ENCODE peak calls at places on chromosomes 3 and 15, in four cellular contexts. F, U, E and D are unnamed samples.

GRCh38 chr3:73449774-73450173 is 175.0 kb downstream of the PDZRN3 start:
- DNase-seq in U (no peak), F (no peak), E (no peak), D (no peak)

GRCh38 chr3:170003881-170004356 is 33.9 kb upstream of the GPR160 start:
- DNase-seq in F (no peak), U (peak; percentile 91), E (no peak), D (peak; percentile 60)

GRCh38 chr15:33742807-33743206 is 225.5 kb upstream of the CHRM5 start:
- DNase-seq in E (no peak), F (no peak), U (no peak), D (no peak)

GRCh38 chr3:180325958-180326357 is 276.0 kb upstream of the TTC14 start:
- DNase-seq in E (no peak), U (no peak), F (no peak), D (no peak)

GRCh38 chr3:4343258-4343657 is 40.1 kb downstream of the SETMAR start:
- DNase-seq in F (peak; percentile 12), E (no peak), U (no peak), D (no peak)

GRCh38 chr3:158802399-158803023 is 657 bp downstream of the MFSD1 start:
- DNase-seq in U (no peak), F (peak; percentile 52), E (no peak), D (no peak)

GRCh38 chr3:164522073-164522763 is 556.1 kb downstream of the SI start:
- DNase-seq in E (no peak), U (no peak), F (no peak), D (no peak)

GRCh38 chr3:57594144-57594543 is 3.0 kb downstream of the ARF4 start:
- DNase-seq in U (no peak), E (no peak), F (no peak), D (no peak)

GRCh38 chr3:4600526-4600925 is 107.4 kb downstream of the ITPR1 start:
- DNase-seq in F (no peak), U (no peak), E (no peak), D (no peak)

GRCh38 chr15:78306176-78306774 is 6.9 kb upstream of the SKIC8 start:
- DNase-seq in U (no peak), F (peak; percentile 86), E (no peak), D (no peak)

GRCh38 chr15:35690698-35691116 is 144.7 kb upstream of the DPH6 start:
- DNase-seq in E (no peak), F (peak; percentile 40), U (no peak), D (peak; percentile 97)

GRCh38 chr15:33586791-33587697 is 276.3 kb downstream of the RYR3 start:
- DNase-seq in F (no peak), E (no peak), U (no peak), D (no peak)

GRCh38 chr3:186298876-186299275 is 63.2 kb downstream of the DGKG start:
- DNase-seq in U (no peak), E (no peak), F (no peak), D (no peak)

GRCh38 chr15:79092382-79092781 is 1.8 kb upstream of the RASGRF1 start:
- DNase-seq in F (no peak), E (no peak), U (no peak), D (no peak)

GRCh38 chr3:32391643-32392529 is at the start of gene CMTM7:
- DNase-seq in F (peak; percentile 16), E (peak; percentile 79), U (peak; percentile 39), D (peak; percentile 65)

GRCh38 chr15:55320963-55321362 is 1.9 kb downstream of the PIGB start:
- DNase-seq in U (no peak), F (no peak), E (no peak), D (no peak)

GRCh38 chr15:101000271-101000681 is 81.1 kb downstream of the LRRK1 start:
- DNase-seq in U (no peak), E (peak; percentile 39), F (no peak), D (no peak)

GRCh38 chr3:60351481-60351880 is 899.8 kb downstream of the FHIT start:
- DNase-seq in F (no peak), E (no peak), U (no peak), D (no peak)

GRCh38 chr3:72270072-72270611 is 485.2 kb upstream of the PROK2 start:
- DNase-seq in F (peak; percentile 88), E (no peak), U (peak; percentile 87), D (peak; percentile 78)

GRCh38 chr15:80105193-80105984 is 45.9 kb downstream of the ZFAND6 start:
- DNase-seq in F (no peak), E (no peak), U (no peak), D (peak; percentile 37)

GRCh38 chr3:72569754-72570440 is 278.3 kb downstream of the SHQ1 start:
- DNase-seq in F (no peak), U (no peak), E (no peak), D (no peak)

GRCh38 chr15:69854521-69855171 is 243.1 kb downstream of the TLE3 start:
- DNase-seq in E (no peak), F (no peak), U (no peak), D (peak; percentile 16)

GRCh38 chr3:141342386-141342785 is 25.9 kb upstream of the ZBTB38 start:
- DNase-seq in U (no peak), F (peak; percentile 69), E (no peak), D (no peak)

GRCh38 chr3:193335031-193335430 is 43.5 kb downstream of the ATP13A5 start:
- DNase-seq in E (no peak), F (no peak), U (no peak), D (no peak)

GRCh38 chr3:52532517-52532837 is 1.2 kb downstream of the NT5DC2 start:
- DNase-seq in U (peak; percentile 69), E (no peak), F (peak; percentile 89), D (peak; percentile 81)

GRCh38 chr15:75696854-75697259 is 15.8 kb downstream of the CSPG4 start:
- DNase-seq in E (no peak), F (no peak), U (no peak), D (no peak)

GRCh38 chr3:36944641-36945270 is at the start of gene TRANK1:
- DNase-seq in E (peak; percentile 80), F (no peak), U (no peak), D (peak; percentile 35)

GRCh38 chr3:36942632-36943248 is 2.1 kb downstream of the TRANK1 start:
- DNase-seq in U (no peak), E (peak; percentile 34), F (no peak), D (no peak)

GRCh38 chr3:36943601-36944000 is 1.3 kb downstream of the TRANK1 start:
- DNase-seq in E (no peak), U (no peak), F (no peak), D (no peak)

GRCh38 chr3:36945326-36945980 is 599 bp upstream of the TRANK1 start:
- DNase-seq in F (no peak), U (no peak), E (no peak), D (no peak)

DNA sequence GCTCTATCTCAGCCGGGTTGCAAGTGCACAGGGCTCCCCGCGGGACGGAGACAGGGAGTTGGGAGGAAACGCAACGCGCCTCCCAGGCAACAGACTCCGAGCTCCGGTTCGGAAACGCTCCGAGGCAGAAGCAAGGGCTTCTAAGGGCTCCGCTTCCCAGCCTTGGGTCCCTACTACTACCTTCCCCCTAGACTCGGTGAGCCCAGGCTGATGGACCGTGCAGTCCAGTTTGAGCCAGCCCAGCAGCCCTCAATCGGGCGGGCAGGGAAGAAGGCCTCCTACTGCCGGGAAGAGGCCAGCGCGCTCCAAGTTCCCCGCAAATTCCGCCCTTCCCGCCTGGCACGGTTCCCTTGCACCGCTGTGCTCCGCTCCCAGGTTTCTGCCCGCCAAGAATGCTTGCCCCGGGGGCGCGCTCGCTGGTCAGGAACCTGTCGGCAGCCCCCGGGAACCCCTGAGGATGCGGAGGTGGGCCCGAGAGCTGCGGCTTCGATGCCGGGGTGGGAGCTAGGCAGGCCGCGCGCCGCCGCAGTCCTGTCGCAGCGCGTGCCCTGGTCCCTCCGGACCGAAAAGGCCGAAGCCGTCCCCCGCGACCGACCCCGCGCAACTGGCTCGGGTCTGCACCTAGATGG is 728 bp downstream of the TRANK1 start:
- DNase-seq in F (no peak), E (no peak), U (no peak), D (peak; percentile 61)
- TF ChIP-seq EZH2 in F (no peak), E (peak; percentile 68), U (no peak), D (no peak)

DNA sequence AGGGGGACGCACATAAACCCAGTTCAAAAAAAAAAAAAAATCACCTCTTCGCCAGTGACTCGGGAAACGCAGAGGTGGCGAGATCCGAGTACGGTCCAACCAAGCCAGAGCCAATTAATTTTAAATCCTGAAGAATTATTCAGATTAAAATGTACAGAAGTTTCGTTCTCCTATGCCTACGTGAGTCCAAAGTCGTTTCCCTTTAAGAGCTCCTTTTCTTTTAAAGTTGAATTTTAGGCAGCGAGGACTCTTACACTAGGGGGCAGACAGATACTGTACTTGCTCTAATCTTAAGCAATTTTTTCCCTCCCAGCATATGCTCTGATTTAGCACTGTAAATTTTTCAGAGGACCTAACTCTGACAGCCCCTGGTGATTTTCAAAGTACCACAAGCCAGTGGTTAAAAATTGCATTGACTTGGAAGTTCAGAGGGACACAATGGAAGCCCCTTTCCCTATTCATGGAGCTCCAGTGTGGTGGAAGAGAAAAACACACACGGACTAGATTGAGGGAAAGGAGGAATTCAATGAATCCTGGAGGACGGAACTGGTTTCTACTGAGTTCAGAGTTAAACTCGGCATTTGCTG is 3.3 kb upstream of the NR2F2 start:
- DNase-seq in E (no peak), F (peak; percentile 85), U (peak; percentile 81), D (peak; percentile 94)
- TF ChIP-seq CTCF in E (peak; percentile 28), F (peak; percentile 92), U (peak; percentile 78), D (peak; percentile 49)

GRCh38 chr3:113498221-113499005 is 16.5 kb downstream of the SPICE1 start:
- DNase-seq in E (no peak), F (no peak), U (no peak), D (peak; percentile 87)

GRCh38 chr3:113499081-113499480 is 15.9 kb downstream of the SPICE1 start:
- DNase-seq in E (no peak), F (no peak), U (no peak), D (no peak)

GRCh38 chr3:113496924-113497323 is 18.0 kb downstream of the SPICE1 start:
- DNase-seq in F (no peak), E (no peak), U (no peak), D (peak; percentile 34)

DNA sequence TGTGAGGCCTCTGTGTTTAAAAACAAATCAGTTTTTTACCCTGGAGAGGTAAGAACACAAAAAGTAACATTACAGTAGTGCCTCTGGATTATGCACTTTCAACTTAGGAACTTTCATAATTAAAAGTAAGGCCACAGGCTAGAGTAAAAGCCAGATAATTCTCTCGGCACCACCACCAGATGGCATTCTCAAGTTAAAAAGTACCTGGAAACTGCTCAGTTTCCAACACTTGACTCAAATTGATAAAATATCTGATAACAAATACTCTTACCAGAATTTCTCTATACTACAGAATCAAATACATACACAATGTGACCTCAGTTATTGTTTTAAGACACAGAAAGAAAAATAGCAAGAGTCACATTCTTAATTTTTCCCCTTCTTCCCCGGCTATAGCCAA is 19.9 kb downstream of the SPICE1 start:
- DNase-seq in E (no peak), F (peak; percentile 16), U (peak; percentile 34), D (peak; percentile 61)
- TF ChIP-seq JUN in E (no peak), F (no peak), U (no peak), D (no peak)

DNA sequence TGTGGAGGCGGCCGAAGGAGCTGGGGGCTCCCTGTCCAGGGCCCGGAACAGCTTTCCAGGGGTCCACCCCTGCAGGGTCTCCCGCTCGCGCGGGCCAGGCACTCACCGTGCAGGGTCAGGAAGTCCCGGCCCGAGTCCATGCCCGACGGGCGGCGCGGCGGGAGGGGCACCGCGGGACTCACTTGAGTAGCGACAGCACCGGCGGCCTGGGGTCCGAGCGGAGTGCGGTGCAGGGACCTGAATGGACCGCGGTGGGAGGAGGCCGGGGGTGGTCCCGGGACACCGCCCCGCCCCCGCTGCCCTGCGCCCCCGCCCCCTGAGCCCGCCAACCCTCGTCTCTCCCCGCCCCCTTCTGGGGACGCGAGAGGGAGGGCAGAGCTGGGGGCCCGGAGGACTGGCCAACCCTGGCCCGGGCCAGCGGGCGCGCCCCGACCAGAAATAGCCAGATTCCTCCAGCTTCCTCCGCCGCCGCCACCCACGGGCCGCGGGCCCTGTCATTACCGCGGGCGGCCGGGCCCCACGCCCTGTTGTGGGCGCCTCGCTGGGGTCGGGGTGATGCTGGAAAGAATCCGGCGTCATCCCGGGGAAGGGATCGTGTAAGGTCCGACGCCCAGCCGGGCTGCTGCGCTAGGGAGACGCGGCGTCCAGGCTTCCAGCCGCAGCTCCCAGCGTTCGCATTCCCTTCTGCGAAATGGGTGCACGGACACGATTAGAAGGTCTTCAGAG is at the start of gene PLCD1:
- DNase-seq in E (peak; percentile 86), F (no peak), U (peak; percentile 33), D (peak; percentile 43)
- TF ChIP-seq EZH2 in E (no peak), F (no peak), U (no peak), D (peak; percentile 16)